ENCODE peak calls at places on chromosomes 2 and 18, in seven cellular contexts. One of them, this sample, is unnamed.

GRCh38 chr2:121722479-121722878 is 14.2 kb downstream of the NIFK start:
- DNase-seq in H9: no peak
- DNase-seq in astrocyte: peak
- DNase-seq in lower lobe of right lung: no peak
- DNase-seq in fibroblast of lung: peak
- DNase-seq in GM12865: no peak
- DNase-seq in WTC11: no peak
- DNase-seq in this sample: no peak

GRCh38 chr2:25304339-25304728 is 37.4 kb downstream of the DNMT3A start:
- DNase-seq in WTC11: no peak
- DNase-seq in astrocyte: no peak
- DNase-seq in lower lobe of right lung: no peak
- DNase-seq in H9: no peak
- DNase-seq in fibroblast of lung: no peak
- DNase-seq in GM12865: no peak
- DNase-seq in this sample: no peak

GRCh38 chr2:29033172-29033571 is 41.2 kb downstream of the PCARE start:
- DNase-seq in WTC11: no peak
- DNase-seq in fibroblast of lung: peak
- DNase-seq in astrocyte: peak
- DNase-seq in lower lobe of right lung: no peak
- DNase-seq in H9: peak
- DNase-seq in GM12865: no peak
- DNase-seq in this sample: no peak

GRCh38 chr2:3324404-3325281 is 53.0 kb downstream of the EIPR1 start:
- DNase-seq in WTC11: no peak
- DNase-seq in GM12865: no peak
- DNase-seq in lower lobe of right lung: no peak
- DNase-seq in astrocyte: no peak
- DNase-seq in fibroblast of lung: no peak
- DNase-seq in H9: no peak
- DNase-seq in this sample: no peak

GRCh38 chr2:148853458-148853857 is 21.6 kb upstream of the KIF5C start:
- DNase-seq in lower lobe of right lung: no peak
- DNase-seq in fibroblast of lung: no peak
- DNase-seq in GM12865: no peak
- DNase-seq in H9: no peak
- DNase-seq in astrocyte: no peak
- DNase-seq in WTC11: no peak
- DNase-seq in this sample: no peak

GRCh38 chr18:79825913-79826312 is 28.2 kb downstream of the KCNG2 start:
- DNase-seq in lower lobe of right lung: peak
- DNase-seq in H9: no peak
- DNase-seq in GM12865: no peak
- DNase-seq in astrocyte: no peak
- DNase-seq in WTC11: no peak
- DNase-seq in fibroblast of lung: no peak
- DNase-seq in this sample: no peak

GRCh38 chr2:13504808-13505207 is 788.1 kb downstream of the TRIB2 start:
- DNase-seq in GM12865: peak
- DNase-seq in fibroblast of lung: no peak
- DNase-seq in lower lobe of right lung: no peak
- DNase-seq in H9: no peak
- DNase-seq in astrocyte: no peak
- DNase-seq in WTC11: no peak
- DNase-seq in this sample: no peak

GRCh38 chr2:68418855-68419254 is 48.2 kb downstream of the FBXO48 start:
- DNase-seq in H9: peak
- DNase-seq in GM12865: no peak
- DNase-seq in lower lobe of right lung: no peak
- DNase-seq in astrocyte: no peak
- DNase-seq in fibroblast of lung: no peak
- DNase-seq in WTC11: peak
- DNase-seq in this sample: no peak

GRCh38 chr2:10302479-10303173 is at the start of gene HPCAL1:
- DNase-seq in lower lobe of right lung: peak
- DNase-seq in H9: peak
- DNase-seq in WTC11: peak
- DNase-seq in GM12865: peak
- DNase-seq in fibroblast of lung: peak
- DNase-seq in astrocyte: peak
- DNase-seq in this sample: no peak

GRCh38 chr2:54206596-54206995 is 49.4 kb downstream of the TSPYL6 start:
- DNase-seq in WTC11: no peak
- DNase-seq in lower lobe of right lung: no peak
- DNase-seq in GM12865: peak
- DNase-seq in H9: no peak
- DNase-seq in astrocyte: no peak
- DNase-seq in fibroblast of lung: peak
- DNase-seq in this sample: no peak

GRCh38 chr18:54127759-54128378 is 96.6 kb downstream of the MBD2 start:
- DNase-seq in lower lobe of right lung: no peak
- DNase-seq in GM12865: peak
- DNase-seq in fibroblast of lung: peak
- DNase-seq in H9: peak
- DNase-seq in WTC11: peak
- DNase-seq in astrocyte: no peak
- DNase-seq in this sample: no peak

GRCh38 chr18:35571138-35571537 is 10.4 kb upstream of the GALNT1 start:
- DNase-seq in astrocyte: no peak
- DNase-seq in H9: no peak
- DNase-seq in lower lobe of right lung: no peak
- DNase-seq in GM12865: no peak
- DNase-seq in fibroblast of lung: peak
- DNase-seq in WTC11: no peak
- DNase-seq in this sample: no peak

GRCh38 chr2:135798762-135799161 is 38.2 kb downstream of the LCT start:
- DNase-seq in fibroblast of lung: no peak
- DNase-seq in H9: no peak
- DNase-seq in astrocyte: no peak
- DNase-seq in lower lobe of right lung: no peak
- DNase-seq in GM12865: no peak
- DNase-seq in WTC11: no peak
- DNase-seq in this sample: no peak
- TF ChIP-seq CTCF in fibroblast of lung: peak
- TF ChIP-seq CTCF in H9: peak
- TF ChIP-seq CTCF in astrocyte: peak
- TF ChIP-seq CTCF in lower lobe of right lung: no peak
- TF ChIP-seq CTCF in GM12865: peak
- TF ChIP-seq CTCF in WTC11: no peak
- TF ChIP-seq CTCF in this sample: peak

GRCh38 chr18:31563778-31564177 is 27.9 kb upstream of the TTR start:
- DNase-seq in fibroblast of lung: no peak
- DNase-seq in GM12865: no peak
- DNase-seq in H9: no peak
- DNase-seq in astrocyte: no peak
- DNase-seq in WTC11: no peak
- DNase-seq in lower lobe of right lung: no peak
- DNase-seq in this sample: no peak
- TF ChIP-seq CTCF in fibroblast of lung: no peak
- TF ChIP-seq CTCF in GM12865: peak
- TF ChIP-seq CTCF in H9: peak
- TF ChIP-seq CTCF in astrocyte: no peak
- TF ChIP-seq CTCF in WTC11: no peak
- TF ChIP-seq CTCF in lower lobe of right lung: no peak
- TF ChIP-seq CTCF in this sample: peak

GRCh38 chr2:36461039-36461681 is 105.6 kb downstream of the CRIM1 start:
- DNase-seq in H9: no peak
- DNase-seq in lower lobe of right lung: no peak
- DNase-seq in astrocyte: peak
- DNase-seq in WTC11: no peak
- DNase-seq in GM12865: peak
- DNase-seq in fibroblast of lung: peak
- DNase-seq in this sample: no peak

GRCh38 chr2:36458106-36458505 is 102.5 kb downstream of the CRIM1 start:
- DNase-seq in H9: peak
- DNase-seq in lower lobe of right lung: no peak
- DNase-seq in fibroblast of lung: no peak
- DNase-seq in astrocyte: no peak
- DNase-seq in WTC11: no peak
- DNase-seq in GM12865: no peak
- DNase-seq in this sample: no peak

GRCh38 chr2:36462311-36462710 is 106.7 kb downstream of the CRIM1 start:
- DNase-seq in H9: no peak
- DNase-seq in WTC11: no peak
- DNase-seq in fibroblast of lung: no peak
- DNase-seq in lower lobe of right lung: no peak
- DNase-seq in GM12865: no peak
- DNase-seq in astrocyte: no peak
- DNase-seq in this sample: no peak

GRCh38 chr2:36456227-36456788 is 100.7 kb downstream of the CRIM1 start:
- DNase-seq in WTC11: no peak
- DNase-seq in GM12865: no peak
- DNase-seq in lower lobe of right lung: peak
- DNase-seq in H9: no peak
- DNase-seq in astrocyte: peak
- DNase-seq in fibroblast of lung: peak
- DNase-seq in this sample: no peak

DNA sequence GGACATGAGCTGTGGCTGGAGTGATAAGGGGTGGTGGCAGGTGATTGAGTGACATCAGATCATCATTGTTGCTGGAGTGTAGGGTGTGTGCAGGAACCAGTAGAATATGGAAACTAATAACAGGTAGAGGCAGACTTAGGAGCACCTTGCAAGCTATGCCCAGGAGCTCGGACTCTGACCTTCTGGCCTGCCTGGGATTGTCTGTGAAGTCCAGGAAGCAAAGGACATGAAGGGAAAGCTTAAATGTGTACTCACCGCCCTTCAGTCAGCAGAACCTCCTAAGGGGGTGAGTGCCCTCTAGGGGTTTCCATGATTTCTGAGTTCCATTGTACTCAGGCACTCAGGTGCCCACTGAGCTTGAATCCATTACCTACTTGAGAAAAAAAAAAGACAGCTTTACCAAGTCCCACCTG is 104.2 kb downstream of the CRIM1 start:
- DNase-seq in H9: peak
- DNase-seq in fibroblast of lung: peak
- DNase-seq in WTC11: peak
- DNase-seq in lower lobe of right lung: no peak
- DNase-seq in astrocyte: peak
- DNase-seq in GM12865: no peak
- DNase-seq in this sample: no peak
- TF ChIP-seq CTCF in H9: peak
- TF ChIP-seq CTCF in fibroblast of lung: peak
- TF ChIP-seq CTCF in WTC11: no peak
- TF ChIP-seq CTCF in lower lobe of right lung: peak
- TF ChIP-seq CTCF in astrocyte: peak
- TF ChIP-seq CTCF in GM12865: no peak
- TF ChIP-seq CTCF in this sample: peak

DNA sequence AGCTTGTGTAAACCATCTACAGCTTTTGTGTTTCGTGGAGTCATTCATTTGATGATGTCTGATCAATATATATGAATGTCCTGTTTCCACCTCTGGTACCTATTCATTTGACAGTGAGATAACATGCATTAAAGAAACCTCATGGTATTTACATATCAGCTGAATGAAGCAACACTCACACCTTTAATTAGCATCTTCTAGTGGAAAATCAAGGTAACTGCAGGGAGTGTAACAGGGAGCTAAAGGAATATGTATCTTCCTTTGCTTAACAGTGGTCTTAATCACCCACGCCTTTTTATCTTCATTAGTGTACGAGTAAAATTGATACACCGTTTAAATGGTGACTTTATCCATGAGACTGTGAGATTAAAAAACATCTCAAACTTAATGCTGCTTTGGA is 15.6 kb downstream of the SLC39A10 start:
- DNase-seq in astrocyte: no peak
- DNase-seq in fibroblast of lung: no peak
- DNase-seq in H9: no peak
- DNase-seq in WTC11: no peak
- DNase-seq in lower lobe of right lung: no peak
- DNase-seq in GM12865: no peak
- DNase-seq in this sample: no peak
- TF ChIP-seq CTCF in astrocyte: no peak
- TF ChIP-seq CTCF in fibroblast of lung: no peak
- TF ChIP-seq CTCF in H9: peak
- TF ChIP-seq CTCF in WTC11: peak
- TF ChIP-seq CTCF in lower lobe of right lung: no peak
- TF ChIP-seq CTCF in GM12865: peak
- TF ChIP-seq CTCF in this sample: peak

GRCh38 chr2:33529771-33530481 is 53.5 kb downstream of the RASGRP3 start:
- DNase-seq in WTC11: no peak
- DNase-seq in lower lobe of right lung: no peak
- DNase-seq in astrocyte: peak
- DNase-seq in GM12865: peak
- DNase-seq in H9: no peak
- DNase-seq in fibroblast of lung: peak
- DNase-seq in this sample: no peak
- TF ChIP-seq CTCF in WTC11: no peak
- TF ChIP-seq CTCF in lower lobe of right lung: no peak
- TF ChIP-seq CTCF in astrocyte: peak
- TF ChIP-seq CTCF in GM12865: no peak
- TF ChIP-seq CTCF in H9: no peak
- TF ChIP-seq CTCF in fibroblast of lung: peak
- TF ChIP-seq CTCF in this sample: peak

DNA sequence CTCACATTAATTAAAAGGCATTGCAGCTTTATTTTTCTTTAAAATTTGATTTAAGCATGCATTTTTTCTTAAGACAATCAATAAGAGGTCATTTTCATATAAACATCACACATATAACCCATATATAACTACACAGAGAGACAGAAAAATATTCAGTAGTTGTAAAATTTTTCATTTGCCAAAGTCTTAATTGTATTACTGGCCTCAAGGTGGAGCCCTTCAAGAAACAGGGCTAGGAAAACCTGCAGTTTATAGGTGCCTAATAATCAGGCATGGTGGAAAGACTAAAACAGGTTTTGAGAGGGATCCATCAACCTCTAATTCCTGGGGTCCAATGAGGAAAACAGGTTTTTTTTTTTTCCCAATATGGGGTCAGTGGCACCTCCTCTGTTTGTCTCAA is 71.3 kb upstream of the ZNF804A start:
- DNase-seq in astrocyte: no peak
- DNase-seq in fibroblast of lung: no peak
- DNase-seq in H9: no peak
- DNase-seq in GM12865: no peak
- DNase-seq in WTC11: no peak
- DNase-seq in lower lobe of right lung: no peak
- DNase-seq in this sample: no peak
- TF ChIP-seq CTCF in astrocyte: no peak
- TF ChIP-seq CTCF in fibroblast of lung: no peak
- TF ChIP-seq CTCF in H9: peak
- TF ChIP-seq CTCF in GM12865: no peak
- TF ChIP-seq CTCF in WTC11: no peak
- TF ChIP-seq CTCF in lower lobe of right lung: no peak
- TF ChIP-seq CTCF in this sample: no peak

This sample was measured in chondrocyte.